ENCODE peak calls at places on chromosomes 7 and 10, in nine cellular contexts. C, D, J, U, V, E, N, B and W are unnamed samples.

GRCh38 chr10:132471125-132471451 is 66.5 kb upstream of the INPP5A start:
- DNase-seq in N (no peak), J (no peak), E (no peak), D (no peak), U (no peak), V (no peak), C (no peak), B (no peak), W (no peak)

GRCh38 chr10:124064158-124064603 is 29.2 kb downstream of the CHST15 start:
- DNase-seq in E (no peak), N (no peak), U (no peak), C (no peak), D (no peak), B (no peak), J (no peak), V (no peak), W (no peak)

GRCh38 chr10:89475567-89475966 is 59.8 kb downstream of the SLC16A12 start:
- DNase-seq in U (no peak), C (peak), N (no peak), J (no peak), B (no peak), D (no peak), E (no peak), V (no peak), W (no peak)

GRCh38 chr10:27745719-27746363 is at the start of gene MKX:
- DNase-seq in E (peak), D (no peak), V (no peak), C (peak), J (peak), B (no peak), U (peak), N (peak), W (no peak)

GRCh38 chr7:101588131-101588935 is 40.8 kb downstream of the MYL10 start:
- DNase-seq in J (no peak), N (no peak), D (no peak), E (no peak), B (no peak), V (no peak), C (no peak), U (no peak), W (peak)

GRCh38 chr7:116999316-116999715 is 46.0 kb downstream of the ST7 start:
- DNase-seq in U (no peak), C (peak), D (no peak), E (no peak), B (no peak), J (no peak), N (peak), V (no peak), W (no peak)

GRCh38 chr7:158353606-158354570 is 233.7 kb downstream of the PTPRN2 start:
- DNase-seq in B (peak), V (no peak), C (peak), U (no peak), D (peak), E (no peak), J (peak), N (peak), W (peak)

GRCh38 chr7:137977173-137977572 is 24.7 kb downstream of the CREB3L2 start:
- DNase-seq in J (no peak), N (no peak), U (no peak), V (no peak), D (no peak), C (peak), E (no peak), B (no peak), W (no peak)

GRCh38 chr10:96390460-96390864 is 31.7 kb upstream of the OPALIN start:
- DNase-seq in N (no peak), V (peak), E (no peak), U (no peak), B (no peak), C (no peak), J (peak), D (no peak), W (peak)